ENCODE peak calls at places on chromosomes 11 and 22, in four cellular contexts. Y is IMR-90, S is mesendoderm, B is neuronal stem cell. P is an unnamed sample.

GRCh38 chr22:42717197-42717967 is 3.3 kb downstream of the A4GALT start:
- DNase-seq in Y (no peak), S (peak; percentile 91), B (no peak), P (peak; percentile 32)

GRCh38 chr11:103494491-103494890 is 385.3 kb downstream of the DYNC2H1 start:
- DNase-seq in Y (no peak), S (no peak), B (no peak), P (no peak)

GRCh38 chr11:7654094-7654742 is 19.1 kb downstream of the CYB5R2 start:
- DNase-seq in Y (no peak), S (no peak), B (no peak), P (no peak)

GRCh38 chr11:13462311-13462927 is 603 bp downstream of the BTBD10 start:
- DNase-seq in Y (peak; percentile 41), S (peak; percentile 92), B (peak; percentile 51), P (peak; percentile 74)

GRCh38 chr11:20089796-20090653 is 70.2 kb downstream of the DBX1 start:
- DNase-seq in Y (peak; percentile 71), S (no peak), B (no peak), P (no peak)

GRCh38 chr11:133955091-133955846 is 1.5 kb downstream of the IGSF9B start:
- DNase-seq in Y (no peak), S (peak; percentile 28), B (no peak), P (no peak)

GRCh38 chr22:48370508-48371325 is 1457.0 kb downstream of the BRD1 start:
- DNase-seq in Y (no peak), S (peak; percentile 22), B (no peak), P (no peak)

GRCh38 chr11:128490092-128490491 is 97.3 kb downstream of the ETS1 start:
- DNase-seq in Y (no peak), S (no peak), B (no peak), P (no peak)

GRCh38 chr11:1526785-1527184 is 40.2 kb upstream of the MOB2 start:
- DNase-seq in Y (no peak), S (no peak), B (no peak), P (no peak)

GRCh38 chr11:76623171-76623883 is 47.2 kb downstream of the LRRC32 start:
- DNase-seq in Y (peak; percentile 72), S (no peak), B (no peak), P (peak; percentile 55)

GRCh38 chr22:27447316-27447715 is 354.2 kb downstream of the MN1 start:
- DNase-seq in Y (no peak), S (no peak), B (no peak), P (no peak)

GRCh38 chr11:104657083-104657482 is 241.2 kb downstream of the CASP12 start:
- DNase-seq in Y (no peak), S (no peak), B (no peak), P (no peak)

GRCh38 chr11:110837535-110838127 is 125.4 kb upstream of the ARHGAP20 start:
- DNase-seq in Y (no peak), S (no peak), B (no peak), P (no peak)

GRCh38 chr22:27107824-27108223 is 450.4 kb downstream of the MIAT start:
- DNase-seq in Y (peak; percentile 94), S (peak; percentile 55), B (no peak), P (peak; percentile 91)

GRCh38 chr22:34800265-34800664 is 265.7 kb upstream of the ISX start:
- DNase-seq in Y (no peak), S (no peak), B (no peak), P (peak; percentile 6)

GRCh38 chr11:33936745-33937612 is 45.1 kb upstream of the LMO2 start:
- DNase-seq in Y (peak; percentile 55), S (peak; percentile 31), B (no peak), P (peak; percentile 78)

GRCh38 chr11:84780689-84781293 is 846.4 kb downstream of the DLG2 start:
- DNase-seq in Y (peak; percentile 15), S (peak; percentile 57), B (peak; percentile 17), P (peak; percentile 18)

GRCh38 chr22:44534335-44534734 is 36.3 kb upstream of the RTL6 start:
- DNase-seq in Y (no peak), S (no peak), B (no peak), P (no peak)

GRCh38 chr22:27283714-27284113 is 517.8 kb downstream of the MN1 start:
- DNase-seq in Y (peak; percentile 1), S (peak; percentile 44), B (no peak), P (no peak)

GRCh38 chr11:28089378-28089777 is 18.6 kb downstream of the KIF18A start:
- DNase-seq in Y (peak; percentile 45), S (no peak), B (no peak), P (peak; percentile 71)

GRCh38 chr22:43263645-43264514 is 76.9 kb upstream of the TTLL12 start:
- DNase-seq in Y (peak; percentile 88), S (peak; percentile 83), B (no peak), P (peak; percentile 96)

GRCh38 chr22:48758905-48759875 is 1068.5 kb downstream of the BRD1 start:
- DNase-seq in Y (no peak), S (no peak), B (no peak), P (no peak)

GRCh38 chr11:68989936-68990606 is 9.3 kb upstream of the MRGPRD start:
- DNase-seq in Y (no peak), S (no peak), B (no peak), P (no peak)

GRCh38 chr11:93784935-93785360 is 866 bp downstream of the MED17 start:
- DNase-seq in Y (no peak), S (no peak), B (no peak), P (no peak)

GRCh38 chr11:110379261-110379660 is 50.5 kb upstream of the FDX1 start:
- DNase-seq in Y (no peak), S (no peak), B (no peak), P (no peak)

GRCh38 chr11:77724639-77725038 is 87.0 kb upstream of the CLNS1A start:
- DNase-seq in Y (no peak), S (peak; percentile 18), B (peak; percentile 5), P (no peak)

DNA sequence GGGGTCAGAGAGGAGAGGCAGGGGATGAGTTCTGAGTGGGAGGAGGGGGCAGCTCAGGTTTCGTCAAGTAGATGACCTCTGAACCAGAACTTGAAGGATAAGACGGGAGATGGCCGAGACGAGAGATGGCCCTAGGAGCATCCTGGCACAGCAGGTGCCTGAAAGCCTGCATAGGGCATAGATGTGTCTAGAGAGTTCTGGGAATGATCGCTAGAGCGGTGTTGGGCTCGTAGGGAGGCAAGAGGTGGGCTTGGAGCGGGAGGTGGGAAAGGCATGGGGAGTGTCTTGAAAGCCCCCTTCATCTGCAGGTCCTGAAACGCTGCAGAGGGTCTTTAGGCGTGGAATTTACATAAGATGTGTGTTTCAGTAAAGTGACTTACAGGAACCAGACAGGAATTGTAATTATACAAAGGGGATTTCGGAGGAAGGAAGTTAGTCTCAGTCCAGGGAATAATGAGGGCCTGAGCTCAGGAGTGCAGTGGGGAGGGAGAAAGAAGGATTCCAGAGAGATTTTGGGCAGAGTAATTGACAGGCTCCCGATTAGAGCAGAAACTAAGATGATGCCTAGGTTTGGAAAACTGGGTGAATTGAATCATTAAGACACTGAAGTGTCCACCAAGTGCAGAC is 43.3 kb upstream of the CLDN5 start:
- DNase-seq in Y (no peak), S (no peak), B (no peak), P (no peak)
- H3K4me1 ChIP-seq in Y (peaks cover 12% of the 10 kb centered on the region), S (no peaks in the 10 kb centered on the region), B (no peaks in the 10 kb centered on the region), P (peaks cover 3% of the 10 kb centered on the region)

GRCh38 chr11:65498727-65498976 is 193 bp upstream of the MALAT1 start:
- DNase-seq in Y (no peak), S (no peak), B (no peak), P (no peak)

GRCh38 chr11:65498042-65498726 is 661 bp upstream of the MALAT1 start:
- DNase-seq in Y (peak; percentile 68), S (peak; percentile 70), B (no peak), P (peak; percentile 82)

GRCh38 chr11:65498977-65499712 is at the start of gene MALAT1:
- DNase-seq in Y (peak; percentile 94), S (peak; percentile 96), B (peak; percentile 95), P (peak; percentile 97)

GRCh38 chr11:65497141-65498041 is 1.5 kb upstream of the MALAT1 start:
- DNase-seq in Y (peak; percentile 97), S (peak; percentile 99), B (peak; percentile 99), P (peak; percentile 99)

GRCh38 chr11:65496304-65497140 is 2.3 kb upstream of the MALAT1 start:
- DNase-seq in Y (peak; percentile 48), S (no peak), B (no peak), P (peak; percentile 61)
- H3K79me1 ChIP-seq in Y (peaks cover 29% of the 10 kb centered on the region), S (peaks cover 5% of the 10 kb centered on the region), B (no peaks in the 10 kb centered on the region), P (no peaks in the 10 kb centered on the region)

GRCh38 chr11:59769828-59770227 is 14.7 kb downstream of the STX3 start:
- DNase-seq in Y (no peak), S (no peak), B (no peak), P (no peak)
- H3K4me1 ChIP-seq in Y (no peaks in the 10 kb centered on the region), S (peaks cover 2% of the 10 kb centered on the region), B (peaks cover 7% of the 10 kb centered on the region), P (peaks cover 17% of the 10 kb centered on the region)

DNA sequence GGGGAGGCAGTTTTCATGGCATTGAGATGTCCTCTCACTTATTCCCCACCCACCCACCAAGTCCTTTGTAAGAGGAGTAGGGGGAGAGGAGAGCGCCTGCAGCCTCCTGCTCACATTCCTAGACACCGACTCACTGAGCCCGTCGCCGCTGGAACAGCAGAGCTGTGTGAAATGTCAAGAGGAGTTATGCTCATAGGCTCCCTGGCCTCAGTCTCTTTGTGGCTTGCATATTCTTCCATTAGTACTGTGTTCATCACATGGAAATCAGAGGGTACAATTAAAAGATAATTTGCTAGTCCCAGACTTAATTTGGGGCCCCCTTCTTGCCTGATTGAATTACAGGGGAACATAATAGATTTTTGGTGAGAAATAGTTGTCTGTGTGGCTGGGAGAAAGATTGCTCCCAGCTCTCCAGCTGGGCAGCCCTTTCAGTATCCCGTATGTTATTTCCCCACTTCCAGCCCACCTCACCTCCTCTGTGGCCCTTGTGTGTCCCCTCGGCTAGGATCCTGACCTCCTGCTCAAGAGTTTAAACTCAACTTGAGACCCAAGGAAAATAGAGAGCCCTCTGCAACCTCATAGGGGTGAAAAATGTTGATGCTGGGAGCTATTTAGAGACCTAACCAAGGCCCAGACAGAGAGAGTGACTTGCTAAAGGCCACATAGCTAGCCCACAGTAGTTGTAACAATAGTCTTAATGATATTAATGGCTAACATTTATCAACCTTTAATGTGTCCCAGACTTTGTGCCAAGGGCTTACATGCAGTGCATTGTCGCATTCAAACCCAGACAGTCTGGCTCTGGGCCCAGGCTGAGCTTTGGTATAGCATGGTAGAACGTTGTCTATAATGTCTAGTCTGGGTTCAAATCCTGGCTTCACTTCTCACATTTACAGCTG is 32.2 kb downstream of the LIMK2 start:
- DNase-seq in Y (peak; percentile 80), S (peak; percentile 97), B (no peak), P (peak; percentile 94)
- H3K79me1 ChIP-seq in Y (peaks cover 76% of the 10 kb centered on the region), S (peaks cover 6% of the 10 kb centered on the region), B (peaks cover 3% of the 10 kb centered on the region), P (peaks cover 10% of the 10 kb centered on the region)